ENCODE peak calls at places on chromosomes 3 and 15, in six cellular contexts. D is SK-N-SH, F is Caco-2, B is mesothelial cell of epicardium, Y is AG04449, W is choroid plexus epithelial cell. V is an unnamed sample.
A peak's percentile ranks its signal among the peaks of the same experiment; 100 is the strongest.

GRCh38 chr15:80249973-80250372 is 2.0 kb downstream of the CTXND1 start:
- DNase-seq in W (no peak), Y (no peak), B (no peak), F (no peak), D (no peak), V (no peak)

GRCh38 chr15:92914768-92915221 is 14.7 kb downstream of the CHD2 start:
- DNase-seq in F (no peak), B (no peak), Y (no peak), D (no peak), W (no peak), V (no peak)

GRCh38 chr3:181564222-181564621 is 147.5 kb upstream of the SOX2 start:
- DNase-seq in B (no peak), F (no peak), W (no peak), Y (no peak), D (no peak), V (no peak)

GRCh38 chr3:16239082-16239770 is 25.5 kb downstream of the DPH3 start:
- DNase-seq in D (no peak), Y (no peak), W (no peak), F (no peak), B (no peak), V (no peak)

GRCh38 chr3:189490337-189490736 is 140.9 kb upstream of the TP63 start:
- DNase-seq in F (peak; percentile 36), W (no peak), D (no peak), Y (no peak), B (no peak), V (peak; percentile 31)

GRCh38 chr15:61474796-61475195 is 245.7 kb upstream of the RORA start:
- DNase-seq in D (no peak), W (peak; percentile 41), B (no peak), F (no peak), Y (no peak), V (no peak)

GRCh38 chr3:81764665-81765064 is 3.2 kb upstream of the GBE1 start:
- DNase-seq in B (no peak), D (no peak), F (no peak), Y (no peak), W (no peak), V (no peak)

GRCh38 chr3:196181127-196181546 is 30.1 kb downstream of the ZDHHC19 start:
- DNase-seq in D (peak; percentile 8), F (no peak), B (no peak), W (no peak), Y (no peak), V (no peak)

GRCh38 chr3:150577854-150578253 is 25.3 kb upstream of the SELENOT start:
- DNase-seq in W (peak; percentile 43), D (no peak), F (no peak), B (no peak), Y (no peak), V (no peak)

GRCh38 chr15:63633312-63633711 is 36.1 kb downstream of the FBXL22 start:
- DNase-seq in W (no peak), Y (no peak), F (no peak), D (no peak), B (no peak), V (no peak)

GRCh38 chr3:117054551-117054950 is 345.0 kb downstream of the TUSC7 start:
- DNase-seq in Y (no peak), B (no peak), F (no peak), D (no peak), W (no peak), V (no peak)

GRCh38 chr3:65811917-65812316 is 226.8 kb downstream of the MAGI1 start:
- DNase-seq in F (no peak), Y (no peak), B (no peak), W (peak; percentile 69), D (no peak), V (no peak)

GRCh38 chr3:72745146-72745976 is 102.9 kb downstream of the SHQ1 start:
- DNase-seq in B (no peak), Y (no peak), W (peak; percentile 34), D (no peak), F (no peak), V (no peak)

GRCh38 chr3:159795776-159796175 is 192.9 kb upstream of the IL12A start:
- DNase-seq in D (no peak), Y (no peak), W (no peak), B (no peak), F (no peak), V (no peak)

GRCh38 chr3:8560608-8561007 is 59.0 kb downstream of the LMCD1 start:
- DNase-seq in Y (peak; percentile 63), F (no peak), B (no peak), D (no peak), W (peak; percentile 100), V (no peak)

DNA sequence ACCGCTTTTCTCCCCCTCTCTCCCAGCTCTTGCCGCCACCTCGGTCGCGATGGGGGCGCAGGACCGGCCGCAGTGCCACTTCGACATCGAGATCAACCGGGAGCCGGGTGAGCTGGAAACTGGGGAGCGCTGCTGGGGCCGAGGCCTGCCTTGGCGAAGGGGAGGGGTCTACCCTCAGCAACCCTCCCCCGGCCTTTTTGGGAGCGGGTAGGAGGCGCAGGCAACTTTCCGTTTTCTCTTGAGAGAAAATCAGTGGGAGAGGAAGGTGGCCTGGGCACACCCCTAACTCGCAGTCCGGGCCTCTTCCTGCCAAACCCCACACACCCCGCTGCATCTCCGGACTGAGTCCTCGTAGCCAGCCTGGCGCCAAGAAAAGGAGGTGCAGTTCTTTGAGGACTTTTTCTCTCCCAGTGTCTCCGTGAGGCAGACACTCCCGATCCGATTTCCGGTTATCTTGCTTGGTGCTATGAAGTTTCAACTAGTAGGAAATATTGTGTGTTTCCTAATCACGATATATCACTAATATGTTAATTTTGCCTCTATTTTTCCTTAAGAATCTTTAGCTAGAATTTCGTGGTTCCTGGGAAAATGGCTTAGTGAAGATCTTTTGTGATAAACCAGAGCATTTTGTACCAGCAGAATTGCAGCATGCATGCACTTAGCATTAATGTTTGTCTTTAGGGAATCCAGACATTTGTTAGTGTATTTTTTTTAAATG is 631 bp downstream of the NKTR start:
- DNase-seq in Y (no peak), W (peak; percentile 74), D (no peak), F (peak; percentile 63), B (peak; percentile 71), V (no peak)
- TF ChIP-seq CTCF in Y (no peak), W (peak; percentile 35), D (peak; percentile 13), F (no peak), B (peak; percentile 12), V (no peak)

GRCh38 chr3:58491506-58492384 is at the start of gene KCTD6:
- DNase-seq in D (peak; percentile 97), F (peak; percentile 90), W (peak; percentile 96), B (peak; percentile 96), Y (peak; percentile 36), V (no peak)
- TF ChIP-seq CTCF in D (peak; percentile 57), F (peak; percentile 70), W (peak; percentile 56), B (peak; percentile 65), Y (peak; percentile 77), V (peak; percentile 58)

DNA sequence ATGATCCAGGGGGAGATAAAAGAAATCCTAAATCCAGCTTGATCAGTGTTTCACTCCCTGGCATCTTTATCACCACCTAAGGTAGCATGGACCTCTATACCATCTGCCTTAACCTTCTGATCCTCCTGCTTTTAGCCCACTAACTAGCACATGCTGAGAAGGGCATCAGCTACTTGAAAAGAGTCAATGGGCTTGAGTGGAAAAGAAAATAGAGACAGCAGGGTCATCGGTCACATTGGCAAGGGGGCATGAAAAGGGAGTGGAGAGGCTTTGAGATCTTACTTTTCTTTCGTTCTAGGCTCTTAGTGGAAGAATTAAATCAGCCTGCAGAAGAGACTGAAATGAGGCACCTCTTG is 239 bp upstream of the ZFYVE19 start:
- DNase-seq in Y (no peak), B (no peak), D (peak; percentile 30), W (no peak), F (no peak), V (no peak)
- TF ChIP-seq CTCF in Y (no peak), B (no peak), D (no peak), W (no peak), F (no peak), V (no peak)

DNA sequence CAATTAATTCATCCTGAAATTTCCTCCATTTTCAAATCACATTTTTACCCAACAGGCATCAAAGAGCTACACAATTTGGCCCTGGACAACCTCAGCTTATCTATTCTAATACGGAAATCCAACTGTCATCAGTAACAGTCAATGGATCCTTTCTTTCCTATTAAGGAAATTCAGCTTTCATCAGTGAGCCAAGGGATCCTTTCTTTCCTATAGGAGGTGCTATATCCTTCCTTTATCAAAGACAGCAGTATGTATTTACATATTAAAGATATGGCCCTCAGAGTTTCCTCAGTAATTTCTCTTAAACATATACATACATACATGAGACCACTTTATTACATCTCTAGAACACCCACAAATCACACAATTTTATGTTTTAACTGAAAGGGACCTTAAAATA is 10.1 kb downstream of the DHX36 start:
- DNase-seq in D (no peak), W (no peak), B (no peak), F (no peak), Y (no peak), V (no peak)
- TF ChIP-seq CTCF in D (peak; percentile 26), W (no peak), B (no peak), F (no peak), Y (no peak), V (peak; percentile 20)

V was measured in epithelial cell of proximal tubule.